ENCODE peak calls at places on chromosomes 13 and 19, in four cellular contexts. T, X, U and W are unnamed samples.

GRCh38 chr19:4878491-4878968 is 11.1 kb upstream of the PLIN3 start:
- DNase-seq in T (no peak), X (peak), U (no peak), W (no peak)

GRCh38 chr19:2798158-2798685 is 12.9 kb downstream of the THOP1 start:
- DNase-seq in T (no peak), X (no peak), U (no peak), W (no peak)

GRCh38 chr13:103883698-103884097 is 817.5 kb upstream of the SLC10A2 start:
- DNase-seq in T (no peak), X (no peak), U (no peak), W (peak)

GRCh38 chr13:98284677-98285076 is 107.6 kb upstream of the RNF113B start:
- DNase-seq in T (no peak), X (no peak), U (no peak), W (no peak)

GRCh38 chr13:84405286-84405685 is 523.0 kb upstream of the SLITRK1 start:
- DNase-seq in T (no peak), X (no peak), U (no peak), W (no peak)

GRCh38 chr13:35832551-35832950 is 298.6 kb downstream of the DCLK1 start:
- DNase-seq in T (no peak), X (no peak), U (no peak), W (no peak)

GRCh38 chr13:27170521-27171243 is 929 bp downstream of the USP12 start:
- DNase-seq in T (peak), X (no peak), U (peak), W (no peak)

GRCh38 chr13:100019780-100020356 is 38.3 kb downstream of the ZIC2 start:
- DNase-seq in T (no peak), X (no peak), U (no peak), W (no peak)

GRCh38 chr19:49114630-49115363 is 627 bp downstream of the LIN7B start:
- DNase-seq in T (peak), X (no peak), U (peak), W (peak)

GRCh38 chr19:44609219-44609618 is 4.1 kb upstream of the IGSF23 start:
- DNase-seq in T (no peak), X (no peak), U (no peak), W (no peak)

GRCh38 chr13:31887311-31887710 is 144.3 kb upstream of the FRY start:
- DNase-seq in T (no peak), X (no peak), U (no peak), W (peak)

GRCh38 chr13:42899266-42899665 is 92.8 kb downstream of the EPSTI1 start:
- DNase-seq in T (no peak), X (no peak), U (no peak), W (no peak)

GRCh38 chr19:39539165-39539518 is 819 bp downstream of the EID2 start:
- DNase-seq in T (no peak), X (no peak), U (no peak), W (no peak)

GRCh38 chr19:54133312-54133956 is 4.1 kb upstream of the CNOT3 start:
- DNase-seq in T (peak), X (no peak), U (no peak), W (no peak)

GRCh38 chr19:47707135-47707925 is 5.9 kb upstream of the EHD2 start:
- DNase-seq in T (peak), X (peak), U (peak), W (peak)

GRCh38 chr13:59326717-59327116 is 837.0 kb downstream of the DIAPH3 start:
- DNase-seq in T (no peak), X (no peak), U (no peak), W (no peak)

GRCh38 chr13:58429917-58430316 is 798.4 kb downstream of the PCDH17 start:
- DNase-seq in T (no peak), X (no peak), U (no peak), W (no peak)

GRCh38 chr19:8423821-8424223 is 10.7 kb downstream of the MARCHF2 start:
- DNase-seq in T (no peak), X (peak), U (no peak), W (peak)

GRCh38 chr13:27450921-27451461 is 627 bp upstream of the MTIF3 start:
- DNase-seq in T (peak), X (peak), U (no peak), W (peak)

GRCh38 chr19:50008532-50008931 is 16.6 kb downstream of the VRK3 start:
- DNase-seq in T (no peak), X (no peak), U (no peak), W (no peak)

GRCh38 chr19:7690779-7691258 is 10.2 kb downstream of the TRAPPC5 start:
- DNase-seq in T (no peak), X (no peak), U (no peak), W (no peak)

GRCh38 chr13:60514891-60515290 is 117.9 kb downstream of the TDRD3 start:
- DNase-seq in T (no peak), X (no peak), U (no peak), W (no peak)

GRCh38 chr13:99892189-99892588 is 79.4 kb downstream of the ZIC5 start:
- DNase-seq in T (peak), X (no peak), U (no peak), W (no peak)

GRCh38 chr19:38004100-38004504 is 97.1 kb downstream of the SIPA1L3 start:
- DNase-seq in T (no peak), X (no peak), U (no peak), W (peak)

GRCh38 chr19:50496189-50497029 is 14.6 kb downstream of the JOSD2 start:
- DNase-seq in T (no peak), X (no peak), U (no peak), W (no peak)

GRCh38 chr19:5017235-5017634 is 48.3 kb downstream of the KDM4B start:
- DNase-seq in T (no peak), X (no peak), U (no peak), W (no peak)

GRCh38 chr19:2923510-2923909 is 21.3 kb downstream of the ZNF77 start:
- DNase-seq in T (peak), X (no peak), U (no peak), W (no peak)